ENCODE peak calls at places on chromosome 7, in six cellular contexts. L is CD4-positive, alpha-beta T cell; O is NCI-H1105; V is AG04450; Z is GM04504; I is caudate nucleus. E is an unnamed sample.

GRCh38 chr7:106659369-106659962 is 1.5 kb downstream of the CCDC71L start:
- DNase-seq in L (no peak), O (no peak), V (no peak), Z (no peak), I (no peak), E (no peak)

GRCh38 chr7:151265351-151265931 is 16.9 kb upstream of the SMARCD3 start:
- DNase-seq in L (no peak), O (no peak), V (no peak), Z (no peak), I (no peak), E (no peak)

GRCh38 chr7:138350701-138351357 is 109.2 kb upstream of the TRIM24 start:
- DNase-seq in L (no peak), O (no peak), V (no peak), Z (no peak), I (no peak), E (no peak)

GRCh38 chr7:152176797-152177196 is 151.3 kb downstream of the GALNT11 start:
- DNase-seq in L (no peak), O (no peak), V (no peak), Z (no peak), I (no peak), E (no peak)

GRCh38 chr7:93515144-93515543 is 59.4 kb downstream of the CALCR start:
- DNase-seq in L (no peak), O (no peak), V (no peak), Z (no peak), I (no peak), E (no peak)

GRCh38 chr7:152054377-152055230 is 29.1 kb downstream of the GALNT11 start:
- DNase-seq in L (no peak), O (no peak), V (peak), Z (peak), I (no peak), E (no peak)

GRCh38 chr7:34675749-34676374 is 17.8 kb downstream of the NPSR1 start:
- DNase-seq in L (no peak), O (peak), V (no peak), Z (no peak), I (no peak), E (peak)

GRCh38 chr7:155208681-155209477 is 88.8 kb upstream of the INSIG1 start:
- DNase-seq in L (no peak), O (no peak), V (no peak), Z (no peak), I (no peak), E (no peak)

GRCh38 chr7:126119981-126120380 is 1132.8 kb downstream of the GRM8 start:
- DNase-seq in L (no peak), O (no peak), V (no peak), Z (no peak), I (no peak), E (no peak)

GRCh38 chr7:156105337-156106106 is 293.3 kb upstream of the SHH start:
- DNase-seq in L (no peak), O (no peak), V (no peak), Z (no peak), I (no peak), E (no peak)

GRCh38 chr7:105837765-105838241 is 38.6 kb downstream of the ATXN7L1 start:
- DNase-seq in L (no peak), O (peak), V (no peak), Z (no peak), I (peak), E (no peak)

GRCh38 chr7:16668049-16668858 is 22.3 kb downstream of the BZW2 start:
- DNase-seq in L (no peak), O (no peak), V (peak), Z (peak), I (no peak), E (no peak)

GRCh38 chr7:90626011-90626410 is 29.9 kb downstream of the CDK14 start:
- DNase-seq in L (no peak), O (no peak), V (peak), Z (no peak), I (no peak), E (no peak)

E was measured in hypothalamus.